ENCODE peak calls at places on chromosomes 6 and 20, in eight cellular contexts. W, E, B, M, S, I, O and Q are unnamed samples.
A peak's percentile ranks its signal among the peaks of the same experiment; 100 is the strongest.

GRCh38 chr20:23245553-23246128 is 105.0 kb upstream of the NXT1 start:
- DNase-seq in S (no peak), B (peak; percentile 51), M (peak; percentile 90), I (no peak), E (peak; percentile 76), O (peak; percentile 65), W (peak; percentile 7), Q (no peak)

GRCh38 chr6:108650781-108651180 is 90.1 kb downstream of the FOXO3 start:
- DNase-seq in S (no peak), M (peak; percentile 91), E (no peak), O (no peak), W (no peak), B (no peak), I (no peak), Q (no peak)

GRCh38 chr20:2576317-2576727 is 39.9 kb downstream of the TMC2 start:
- DNase-seq in E (no peak), B (no peak), S (no peak), I (no peak), O (no peak), M (no peak), W (no peak), Q (no peak)

GRCh38 chr6:22716721-22717120 is 147.4 kb downstream of the HDGFL1 start:
- DNase-seq in B (no peak), E (no peak), S (no peak), I (no peak), M (no peak), W (no peak), O (peak; percentile 10), Q (no peak)

GRCh38 chr6:3748208-3748701 is 3.3 kb downstream of the PXDC1 start:
- DNase-seq in M (peak; percentile 73), B (peak; percentile 36), S (no peak), E (peak; percentile 86), O (peak; percentile 75), W (peak; percentile 57), I (no peak), Q (no peak)

GRCh38 chr6:3766219-3766618 is 14.7 kb upstream of the PXDC1 start:
- DNase-seq in S (no peak), E (peak; percentile 92), O (no peak), W (no peak), M (no peak), B (no peak), I (no peak), Q (no peak)

GRCh38 chr6:89044988-89045387 is 35.6 kb upstream of the PNRC1 start:
- DNase-seq in I (no peak), W (no peak), E (no peak), O (no peak), M (peak; percentile 33), S (no peak), B (no peak), Q (no peak)

GRCh38 chr20:13683833-13684232 is 45.1 kb upstream of the TASP1 start:
- DNase-seq in M (no peak), W (no peak), S (no peak), B (no peak), O (no peak), E (no peak), I (no peak), Q (no peak)

GRCh38 chr20:16710781-16711180 is 19.0 kb upstream of the SNRPB2 start:
- DNase-seq in M (peak; percentile 25), I (no peak), O (no peak), E (no peak), W (no peak), B (no peak), S (no peak), Q (no peak)

GRCh38 chr6:163260111-163260895 is 154.2 kb upstream of the QKI start:
- DNase-seq in B (no peak), I (peak; percentile 95), S (no peak), O (no peak), M (peak; percentile 43), E (no peak), W (peak; percentile 85), Q (peak; percentile 4)

GRCh38 chr20:48025061-48025515 is 239.8 kb upstream of the SULF2 start:
- DNase-seq in S (no peak), E (peak; percentile 80), W (no peak), M (no peak), O (no peak), B (no peak), I (peak; percentile 78), Q (no peak)

GRCh38 chr20:49028684-49029083 is 17.4 kb upstream of the CSE1L start:
- DNase-seq in I (no peak), M (peak; percentile 55), W (no peak), S (no peak), O (peak; percentile 48), B (no peak), E (no peak), Q (peak; percentile 40)

GRCh38 chr6:19804362-19805145 is 32.6 kb upstream of the ID4 start:
- DNase-seq in M (peak; percentile 79), I (peak; percentile 86), B (peak; percentile 94), E (peak; percentile 99), O (peak; percentile 92), W (peak; percentile 95), S (no peak), Q (no peak)